ENCODE peak calls at places on chromosomes 3 and 15, in seven cellular contexts. I, G, E, R, Q, A and H are unnamed samples.

GRCh38 chr3:127173516-127174166 is 19.3 kb upstream of the PRR23E start:
- DNase-seq in I (no peak), G (no peak), E (no peak), R (no peak), Q (no peak), A (no peak), H (peak)

GRCh38 chr15:45333550-45333949 is 44.8 kb downstream of the GATM start:
- DNase-seq in I (peak), G (no peak), E (no peak), R (peak), Q (no peak), A (no peak), H (no peak)

GRCh38 chr3:146169891-146170290 is 8.9 kb upstream of the PLOD2 start:
- DNase-seq in I (no peak), G (no peak), E (no peak), R (no peak), Q (no peak), A (no peak), H (no peak)

GRCh38 chr3:38032328-38032865 is 3.0 kb upstream of the PLCD1 start:
- DNase-seq in I (no peak), G (no peak), E (no peak), R (no peak), Q (no peak), A (no peak), H (no peak)

GRCh38 chr15:63052961-63053698 is 10.6 kb downstream of the TPM1 start:
- DNase-seq in I (no peak), G (no peak), E (peak), R (peak), Q (no peak), A (peak), H (no peak)

GRCh38 chr3:188348445-188349244 is 194.7 kb downstream of the LPP start:
- DNase-seq in I (peak), G (no peak), E (peak), R (peak), Q (no peak), A (peak), H (no peak)

GRCh38 chr3:160755776-160756304 is at the start of gene PPM1L:
- DNase-seq in I (peak), G (peak), E (peak), R (peak), Q (no peak), A (peak), H (no peak)

GRCh38 chr3:45640091-45640507 is 45.5 kb downstream of the LIMD1 start:
- DNase-seq in I (no peak), G (no peak), E (no peak), R (no peak), Q (no peak), A (no peak), H (no peak)

GRCh38 chr15:75235760-75236729 is 22.1 kb upstream of the GOLGA6C start:
- DNase-seq in I (no peak), G (no peak), E (no peak), R (no peak), Q (no peak), A (no peak), H (no peak)

GRCh38 chr15:70164156-70164900 is 66.6 kb upstream of the TLE3 start:
- DNase-seq in I (no peak), G (no peak), E (no peak), R (no peak), Q (no peak), A (no peak), H (no peak)

GRCh38 chr15:34147371-34148140 is 45.7 kb downstream of the PGBD4 start:
- DNase-seq in I (peak), G (no peak), E (no peak), R (peak), Q (no peak), A (no peak), H (no peak)

GRCh38 chr3:30693470-30694120 is 87.2 kb downstream of the TGFBR2 start:
- DNase-seq in I (peak), G (peak), E (peak), R (peak), Q (no peak), A (peak), H (peak)

GRCh38 chr15:59688383-59688887 is 685 bp downstream of the BNIP2 start:
- DNase-seq in I (peak), G (peak), E (no peak), R (peak), Q (no peak), A (peak), H (no peak)

GRCh38 chr15:81133782-81134461 is at the start of gene CFAP161:
- DNase-seq in I (peak), G (peak), E (peak), R (peak), Q (peak), A (peak), H (peak)

GRCh38 chr15:59290311-59291213 is 82.1 kb downstream of the MYO1E start:
- DNase-seq in I (no peak), G (no peak), E (no peak), R (no peak), Q (no peak), A (no peak), H (no peak)

DNA sequence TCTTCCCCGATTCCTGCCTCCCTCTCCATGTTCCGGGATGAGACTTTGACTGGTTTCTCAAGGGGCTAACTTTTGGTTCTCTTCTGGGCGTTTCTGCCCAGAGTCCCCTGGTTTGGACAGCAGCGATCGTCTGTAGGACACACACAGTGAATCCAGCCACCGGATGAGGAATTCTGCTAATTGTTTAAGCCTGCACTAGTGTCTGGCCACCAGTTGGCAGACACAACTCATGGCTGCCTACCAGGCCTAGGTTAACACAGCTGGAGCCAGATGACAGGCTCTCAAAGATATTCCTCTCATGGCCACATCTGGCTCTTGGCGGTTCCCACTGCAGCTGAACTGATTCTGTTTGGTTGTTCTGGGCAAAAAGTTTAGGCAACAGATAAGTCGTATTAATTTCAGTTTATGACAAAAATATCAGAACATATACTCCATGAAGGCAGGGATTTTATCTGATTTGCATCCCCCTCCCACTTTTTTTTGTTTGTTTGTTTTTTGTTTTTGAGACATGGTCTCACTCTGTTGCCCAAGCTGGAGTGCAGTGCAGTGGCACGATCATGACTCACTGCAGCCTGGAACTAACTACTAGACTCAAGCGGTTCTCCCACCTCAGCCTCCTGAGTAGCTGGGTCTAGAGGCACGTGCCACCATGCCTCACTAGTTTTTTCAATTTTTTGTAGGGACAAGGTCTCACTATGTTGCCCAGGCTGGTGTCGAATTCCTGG is 272.8 kb downstream of the FOXP1 start:
- DNase-seq in I (peak), G (no peak), E (peak), R (peak), Q (no peak), A (no peak), H (no peak)
- H2AK5ac ChIP-seq in I (peak), G (peak), E (no peak), R (no peak), Q (no peak), A (peak), H (no peak)

DNA sequence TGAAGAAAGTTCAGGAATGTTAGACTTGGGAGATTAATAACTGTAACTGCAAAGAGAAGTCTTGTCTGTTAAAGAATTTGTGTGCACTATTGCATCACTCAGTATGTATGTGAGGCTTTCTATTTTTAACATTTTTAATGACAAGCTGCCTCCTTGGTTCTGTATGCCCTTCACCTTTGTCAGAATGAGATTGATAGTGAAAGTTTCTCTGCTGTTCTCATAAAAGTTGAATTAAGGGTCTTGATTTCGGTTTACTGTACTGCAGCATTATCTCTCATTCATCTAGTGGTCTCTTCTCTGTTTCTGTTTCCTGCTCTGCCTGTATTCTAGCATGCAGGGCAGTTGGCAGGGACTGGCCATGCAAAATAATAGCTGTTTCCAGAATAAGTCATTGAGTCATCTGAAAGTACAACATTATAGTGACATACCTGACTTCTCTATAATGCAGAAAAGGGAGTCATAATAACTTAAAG is 454.9 kb downstream of the IL5RA start:
- DNase-seq in I (peak), G (no peak), E (no peak), R (peak), Q (no peak), A (no peak), H (no peak)
- H4K8ac ChIP-seq in I (no peak), G (no peak), E (no peak), R (no peak), Q (no peak), A (no peak), H (no peak)

GRCh38 chr3:103203431-103203830 is 768.6 kb downstream of the ZPLD1 start:
- DNase-seq in I (no peak), G (no peak), E (no peak), R (no peak), Q (no peak), A (no peak), H (no peak)
- H2AK5ac ChIP-seq in I (no peak), G (no peak), E (no peak), R (no peak), Q (no peak), A (no peak), H (no peak)

GRCh38 chr3:75188937-75189336 is 475.2 kb upstream of the FRG2C start:
- DNase-seq in I (no peak), G (peak), E (no peak), R (no peak), Q (no peak), A (no peak), H (no peak)

DNA sequence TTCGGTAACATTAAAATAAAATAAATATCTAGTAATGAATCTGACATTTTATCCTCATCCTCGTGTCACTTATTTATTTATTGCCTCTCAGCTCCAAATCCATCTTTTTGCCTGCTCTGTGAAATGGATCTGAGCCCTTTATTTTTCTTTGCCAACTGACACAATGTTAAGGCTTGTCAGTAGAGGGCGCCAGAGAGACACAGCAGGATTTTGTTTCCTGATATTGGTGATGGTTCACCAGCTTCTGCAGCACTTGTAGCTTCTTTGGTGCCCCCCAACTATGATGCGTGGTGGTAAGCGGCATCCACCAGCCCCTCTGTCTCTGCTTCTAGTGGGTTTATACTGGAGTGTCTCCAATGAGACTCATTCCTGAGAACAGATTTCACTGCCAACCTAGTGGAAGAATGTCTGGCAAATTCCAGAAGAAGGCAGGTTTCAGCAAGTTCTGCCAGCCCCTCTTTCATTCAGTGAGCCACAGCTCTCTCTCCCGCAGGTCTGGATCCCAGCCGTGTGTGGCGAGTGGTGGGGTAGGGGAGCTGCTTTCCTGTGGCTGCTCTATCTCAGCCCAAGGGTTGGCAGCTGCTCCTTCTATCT is 472.0 kb upstream of the FRG2C start:
- DNase-seq in I (peak), G (peak), E (peak), R (peak), Q (no peak), A (peak), H (peak)
- H4K8ac ChIP-seq in I (no peak), G (no peak), E (no peak), R (no peak), Q (no peak), A (no peak), H (no peak)

DNA sequence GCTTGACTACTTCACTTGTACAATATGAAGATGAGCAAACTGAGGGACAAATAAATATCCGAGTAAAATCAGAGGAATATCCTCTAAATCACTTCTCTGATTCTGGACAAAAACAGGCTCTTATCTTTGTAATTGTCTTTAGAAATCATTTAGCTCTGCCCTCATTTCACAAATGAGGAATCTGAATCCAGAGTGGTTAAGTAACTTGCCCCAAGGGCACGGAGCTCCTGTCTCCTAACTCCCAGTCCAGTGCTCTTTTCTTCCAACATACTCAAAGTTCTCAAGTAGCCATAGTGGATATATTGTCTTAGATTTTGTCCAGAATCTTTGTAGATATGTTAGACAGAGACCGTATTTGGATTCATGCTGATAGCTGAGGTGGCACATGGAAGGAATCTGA is 156.0 kb downstream of the TP63 start:
- DNase-seq in I (no peak), G (no peak), E (no peak), R (no peak), Q (no peak), A (peak), H (no peak)
- H2AK5ac ChIP-seq in I (no peak), G (no peak), E (no peak), R (no peak), Q (no peak), A (no peak), H (no peak)

DNA sequence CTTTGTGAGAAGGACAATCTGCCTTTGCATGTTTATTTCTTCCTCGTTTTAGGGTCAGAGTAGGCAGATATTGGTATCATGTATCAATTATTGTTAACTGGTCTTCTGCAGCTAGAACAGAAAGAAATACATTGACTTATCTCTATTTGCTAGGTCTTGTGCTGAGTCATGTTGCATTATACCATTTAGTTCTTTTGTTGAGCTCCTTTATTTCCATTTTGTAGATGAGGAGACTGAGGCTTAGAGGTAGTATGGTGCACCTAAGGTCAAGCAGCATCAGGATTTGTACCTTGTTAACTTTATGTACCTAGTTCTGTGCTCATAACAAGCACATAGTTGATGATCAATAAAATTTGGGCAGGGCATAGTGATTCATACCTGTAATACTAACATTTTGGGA is 182.6 kb downstream of the ITPR1 start:
- DNase-seq in I (no peak), G (no peak), E (no peak), R (no peak), Q (no peak), A (no peak), H (no peak)
- H4K8ac ChIP-seq in I (no peak), G (no peak), E (no peak), R (no peak), Q (no peak), A (no peak), H (no peak)

GRCh38 chr15:91023720-91024119 is 1.3 kb upstream of the VPS33B start:
- DNase-seq in I (no peak), G (no peak), E (no peak), R (no peak), Q (no peak), A (no peak), H (no peak)

GRCh38 chr15:91018178-91018577 is 4.2 kb downstream of the VPS33B start:
- DNase-seq in I (no peak), G (no peak), E (no peak), R (no peak), Q (no peak), A (no peak), H (no peak)

GRCh38 chr15:91022075-91022831 is at the start of gene VPS33B:
- DNase-seq in I (peak), G (peak), E (peak), R (peak), Q (peak), A (peak), H (peak)

GRCh38 chr15:91022832-91023129 is 387 bp upstream of the VPS33B start:
- DNase-seq in I (no peak), G (no peak), E (no peak), R (no peak), Q (no peak), A (no peak), H (no peak)

GRCh38 chr15:91021516-91022074 is 799 bp downstream of the VPS33B start:
- DNase-seq in I (peak), G (no peak), E (no peak), R (peak), Q (no peak), A (no peak), H (no peak)
- H2AK5ac ChIP-seq in I (peak), G (no peak), E (no peak), R (no peak), Q (no peak), A (no peak), H (no peak)

DNA sequence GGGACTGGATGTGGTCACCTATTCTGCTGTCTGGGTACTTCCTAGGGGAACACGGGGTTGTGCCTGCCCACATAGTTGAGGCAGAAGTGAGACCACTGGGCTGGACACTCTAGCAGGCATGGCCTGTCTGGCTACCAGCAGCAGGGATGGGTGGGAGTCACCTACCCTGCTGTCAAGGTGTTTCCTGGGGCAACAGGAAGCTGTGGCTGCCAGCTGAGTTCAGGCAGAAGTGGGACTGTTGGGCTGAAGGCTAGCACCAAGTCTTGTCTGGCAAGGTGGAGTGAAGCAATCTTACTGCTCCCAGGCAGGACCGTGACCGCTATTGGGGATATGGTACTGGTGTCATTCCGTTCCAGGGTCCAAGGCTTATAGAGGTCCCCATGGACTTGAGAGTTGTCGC is 20.3 kb upstream of the ZDHHC23 start:
- DNase-seq in I (no peak), G (no peak), E (no peak), R (no peak), Q (no peak), A (no peak), H (no peak)
- H4K8ac ChIP-seq in I (no peak), G (no peak), E (no peak), R (no peak), Q (no peak), A (no peak), H (peak)